ENCODE peak calls at places on chromosomes 5 and 9, in nine cellular contexts. One of them, this sample, is unnamed.

GRCh38 chr5:139272471-139273321 is 20.8 kb upstream of the MATR3 start:
- DNase-seq in HFF-Myc: no peak
- DNase-seq in foreskin fibroblast: peak; percentile 77
- DNase-seq in Right ventricle myocardium superior: no peak
- DNase-seq in kidney tubule cell: peak; percentile 67
- DNase-seq in activated T-helper 1 cell treated with anti-CD3 and anti-CD28 coated beads, Interleukin-2, amount 50 U/mL, for 16 hours: no peak
- DNase-seq in activated T-helper 2 cell treated with anti-CD3 and anti-CD28 coated beads, Interferon-gamma antibody, Interleukin-2, Interleukin-4, amounts not matched to agents 10 μg/mL and 5 μg/mL and 100 μg/mL, durations not matched to agents 14 hours and 24 hours and 36 hours: no peak
- DNase-seq in H4: peak; percentile 95
- DNase-seq in HTR-8/SVneo: peak; percentile 33
- DNase-seq in this sample: no peak

GRCh38 chr9:35306281-35306680 is 144.5 kb downstream of the UNC13B start:
- DNase-seq in Right ventricle myocardium superior: no peak
- DNase-seq in foreskin fibroblast: peak; percentile 71
- DNase-seq in kidney tubule cell: peak; percentile 61
- DNase-seq in activated T-helper 1 cell treated with anti-CD3 and anti-CD28 coated beads, Interleukin-2, amount 50 U/mL, for 16 hours: no peak
- DNase-seq in HFF-Myc: no peak
- DNase-seq in activated T-helper 2 cell treated with anti-CD3 and anti-CD28 coated beads, Interferon-gamma antibody, Interleukin-2, Interleukin-4, amounts not matched to agents 10 μg/mL and 5 μg/mL and 100 μg/mL, durations not matched to agents 14 hours and 24 hours and 36 hours: no peak
- DNase-seq in HTR-8/SVneo: no peak
- DNase-seq in H4: no peak
- DNase-seq in this sample: no peak

GRCh38 chr9:128124451-128124850 is 3.1 kb downstream of the PTGES2 start:
- DNase-seq in activated T-helper 1 cell treated with anti-CD3 and anti-CD28 coated beads, Interleukin-2, amount 50 U/mL, for 16 hours: no peak
- DNase-seq in foreskin fibroblast: no peak
- DNase-seq in HFF-Myc: no peak
- DNase-seq in H4: no peak
- DNase-seq in Right ventricle myocardium superior: peak; percentile 20
- DNase-seq in HTR-8/SVneo: no peak
- DNase-seq in kidney tubule cell: no peak
- DNase-seq in activated T-helper 2 cell treated with anti-CD3 and anti-CD28 coated beads, Interferon-gamma antibody, Interleukin-2, Interleukin-4, amounts not matched to agents 10 μg/mL and 5 μg/mL and 100 μg/mL, durations not matched to agents 14 hours and 24 hours and 36 hours: no peak
- DNase-seq in this sample: no peak

GRCh38 chr9:123654647-123655637 is 275.0 kb downstream of the DENND1A start:
- DNase-seq in HFF-Myc: no peak
- DNase-seq in activated T-helper 2 cell treated with anti-CD3 and anti-CD28 coated beads, Interferon-gamma antibody, Interleukin-2, Interleukin-4, amounts not matched to agents 10 μg/mL and 5 μg/mL and 100 μg/mL, durations not matched to agents 14 hours and 24 hours and 36 hours: no peak
- DNase-seq in HTR-8/SVneo: no peak
- DNase-seq in activated T-helper 1 cell treated with anti-CD3 and anti-CD28 coated beads, Interleukin-2, amount 50 U/mL, for 16 hours: no peak
- DNase-seq in kidney tubule cell: no peak
- DNase-seq in H4: no peak
- DNase-seq in Right ventricle myocardium superior: no peak
- DNase-seq in foreskin fibroblast: no peak
- DNase-seq in this sample: no peak

GRCh38 chr5:141488591-141489478 is at the start of gene PCDHGC5:
- DNase-seq in H4: no peak
- DNase-seq in activated T-helper 2 cell treated with anti-CD3 and anti-CD28 coated beads, Interferon-gamma antibody, Interleukin-2, Interleukin-4, amounts not matched to agents 10 μg/mL and 5 μg/mL and 100 μg/mL, durations not matched to agents 14 hours and 24 hours and 36 hours: no peak
- DNase-seq in HFF-Myc: no peak
- DNase-seq in activated T-helper 1 cell treated with anti-CD3 and anti-CD28 coated beads, Interleukin-2, amount 50 U/mL, for 16 hours: no peak
- DNase-seq in Right ventricle myocardium superior: no peak
- DNase-seq in HTR-8/SVneo: no peak
- DNase-seq in foreskin fibroblast: peak; percentile 88
- DNase-seq in kidney tubule cell: peak; percentile 81
- DNase-seq in this sample: no peak

GRCh38 chr5:31911291-31912265 is 262.5 kb downstream of the GOLPH3 start:
- DNase-seq in activated T-helper 2 cell treated with anti-CD3 and anti-CD28 coated beads, Interferon-gamma antibody, Interleukin-2, Interleukin-4, amounts not matched to agents 10 μg/mL and 5 μg/mL and 100 μg/mL, durations not matched to agents 14 hours and 24 hours and 36 hours: no peak
- DNase-seq in activated T-helper 1 cell treated with anti-CD3 and anti-CD28 coated beads, Interleukin-2, amount 50 U/mL, for 16 hours: no peak
- DNase-seq in HTR-8/SVneo: no peak
- DNase-seq in H4: no peak
- DNase-seq in Right ventricle myocardium superior: no peak
- DNase-seq in HFF-Myc: no peak
- DNase-seq in kidney tubule cell: no peak
- DNase-seq in foreskin fibroblast: no peak
- DNase-seq in this sample: peak; percentile 57

GRCh38 chr5:125058185-125058826 is 311.9 kb upstream of the ZNF608 start:
- DNase-seq in activated T-helper 2 cell treated with anti-CD3 and anti-CD28 coated beads, Interferon-gamma antibody, Interleukin-2, Interleukin-4, amounts not matched to agents 10 μg/mL and 5 μg/mL and 100 μg/mL, durations not matched to agents 14 hours and 24 hours and 36 hours: no peak
- DNase-seq in foreskin fibroblast: peak; percentile 70
- DNase-seq in H4: no peak
- DNase-seq in HTR-8/SVneo: no peak
- DNase-seq in Right ventricle myocardium superior: no peak
- DNase-seq in kidney tubule cell: no peak
- DNase-seq in activated T-helper 1 cell treated with anti-CD3 and anti-CD28 coated beads, Interleukin-2, amount 50 U/mL, for 16 hours: no peak
- DNase-seq in HFF-Myc: no peak
- DNase-seq in this sample: no peak

GRCh38 chr5:96729156-96729555 is 67.0 kb downstream of the CAST start:
- DNase-seq in HFF-Myc: no peak
- DNase-seq in Right ventricle myocardium superior: no peak
- DNase-seq in HTR-8/SVneo: no peak
- DNase-seq in activated T-helper 1 cell treated with anti-CD3 and anti-CD28 coated beads, Interleukin-2, amount 50 U/mL, for 16 hours: no peak
- DNase-seq in H4: no peak
- DNase-seq in foreskin fibroblast: no peak
- DNase-seq in kidney tubule cell: no peak
- DNase-seq in activated T-helper 2 cell treated with anti-CD3 and anti-CD28 coated beads, Interferon-gamma antibody, Interleukin-2, Interleukin-4, amounts not matched to agents 10 μg/mL and 5 μg/mL and 100 μg/mL, durations not matched to agents 14 hours and 24 hours and 36 hours: no peak
- DNase-seq in this sample: no peak

GRCh38 chr5:1524799-1525623 is 1.3 kb upstream of the LPCAT1 start:
- DNase-seq in Right ventricle myocardium superior: peak; percentile 43
- DNase-seq in kidney tubule cell: no peak
- DNase-seq in activated T-helper 2 cell treated with anti-CD3 and anti-CD28 coated beads, Interferon-gamma antibody, Interleukin-2, Interleukin-4, amounts not matched to agents 10 μg/mL and 5 μg/mL and 100 μg/mL, durations not matched to agents 14 hours and 24 hours and 36 hours: no peak
- DNase-seq in activated T-helper 1 cell treated with anti-CD3 and anti-CD28 coated beads, Interleukin-2, amount 50 U/mL, for 16 hours: peak; percentile 3
- DNase-seq in foreskin fibroblast: no peak
- DNase-seq in H4: no peak
- DNase-seq in HTR-8/SVneo: no peak
- DNase-seq in HFF-Myc: no peak
- DNase-seq in this sample: no peak

GRCh38 chr5:141186897-141187512 is at the start of gene PCDHB9:
- DNase-seq in foreskin fibroblast: peak; percentile 5
- DNase-seq in activated T-helper 1 cell treated with anti-CD3 and anti-CD28 coated beads, Interleukin-2, amount 50 U/mL, for 16 hours: no peak
- DNase-seq in kidney tubule cell: peak; percentile 18
- DNase-seq in H4: peak; percentile 46
- DNase-seq in HFF-Myc: no peak
- DNase-seq in HTR-8/SVneo: peak; percentile 56
- DNase-seq in Right ventricle myocardium superior: no peak
- DNase-seq in activated T-helper 2 cell treated with anti-CD3 and anti-CD28 coated beads, Interferon-gamma antibody, Interleukin-2, Interleukin-4, amounts not matched to agents 10 μg/mL and 5 μg/mL and 100 μg/mL, durations not matched to agents 14 hours and 24 hours and 36 hours: no peak
- DNase-seq in this sample: no peak

GRCh38 chr5:134527156-134527960 is 1.9 kb downstream of the JADE2 start:
- DNase-seq in HFF-Myc: no peak
- DNase-seq in H4: peak; percentile 89
- DNase-seq in foreskin fibroblast: peak; percentile 96
- DNase-seq in activated T-helper 1 cell treated with anti-CD3 and anti-CD28 coated beads, Interleukin-2, amount 50 U/mL, for 16 hours: peak; percentile 45
- DNase-seq in Right ventricle myocardium superior: peak; percentile 92
- DNase-seq in kidney tubule cell: peak; percentile 86
- DNase-seq in HTR-8/SVneo: peak; percentile 88
- DNase-seq in activated T-helper 2 cell treated with anti-CD3 and anti-CD28 coated beads, Interferon-gamma antibody, Interleukin-2, Interleukin-4, amounts not matched to agents 10 μg/mL and 5 μg/mL and 100 μg/mL, durations not matched to agents 14 hours and 24 hours and 36 hours: peak; percentile 61
- DNase-seq in this sample: peak; percentile 80

GRCh38 chr9:16543691-16544090 is 326.8 kb downstream of the BNC2 start:
- DNase-seq in Right ventricle myocardium superior: no peak
- DNase-seq in H4: no peak
- DNase-seq in foreskin fibroblast: no peak
- DNase-seq in activated T-helper 1 cell treated with anti-CD3 and anti-CD28 coated beads, Interleukin-2, amount 50 U/mL, for 16 hours: no peak
- DNase-seq in activated T-helper 2 cell treated with anti-CD3 and anti-CD28 coated beads, Interferon-gamma antibody, Interleukin-2, Interleukin-4, amounts not matched to agents 10 μg/mL and 5 μg/mL and 100 μg/mL, durations not matched to agents 14 hours and 24 hours and 36 hours: no peak
- DNase-seq in HTR-8/SVneo: no peak
- DNase-seq in kidney tubule cell: no peak
- DNase-seq in HFF-Myc: no peak
- DNase-seq in this sample: no peak

GRCh38 chr9:136530472-136531089 is 15.3 kb downstream of the NOTCH1 start:
- DNase-seq in H4: no peak
- DNase-seq in Right ventricle myocardium superior: no peak
- DNase-seq in activated T-helper 1 cell treated with anti-CD3 and anti-CD28 coated beads, Interleukin-2, amount 50 U/mL, for 16 hours: no peak
- DNase-seq in HTR-8/SVneo: no peak
- DNase-seq in foreskin fibroblast: no peak
- DNase-seq in activated T-helper 2 cell treated with anti-CD3 and anti-CD28 coated beads, Interferon-gamma antibody, Interleukin-2, Interleukin-4, amounts not matched to agents 10 μg/mL and 5 μg/mL and 100 μg/mL, durations not matched to agents 14 hours and 24 hours and 36 hours: no peak
- DNase-seq in kidney tubule cell: no peak
- DNase-seq in HFF-Myc: no peak
- DNase-seq in this sample: no peak

GRCh38 chr5:119347996-119348395 is 7.8 kb upstream of the TNFAIP8 start:
- DNase-seq in H4: no peak
- DNase-seq in activated T-helper 1 cell treated with anti-CD3 and anti-CD28 coated beads, Interleukin-2, amount 50 U/mL, for 16 hours: no peak
- DNase-seq in activated T-helper 2 cell treated with anti-CD3 and anti-CD28 coated beads, Interferon-gamma antibody, Interleukin-2, Interleukin-4, amounts not matched to agents 10 μg/mL and 5 μg/mL and 100 μg/mL, durations not matched to agents 14 hours and 24 hours and 36 hours: no peak
- DNase-seq in HTR-8/SVneo: no peak
- DNase-seq in Right ventricle myocardium superior: no peak
- DNase-seq in HFF-Myc: peak; percentile 66
- DNase-seq in kidney tubule cell: no peak
- DNase-seq in foreskin fibroblast: peak; percentile 83
- DNase-seq in this sample: no peak

GRCh38 chr9:126431112-126431742 is 104.6 kb downstream of the MVB12B start:
- DNase-seq in activated T-helper 2 cell treated with anti-CD3 and anti-CD28 coated beads, Interferon-gamma antibody, Interleukin-2, Interleukin-4, amounts not matched to agents 10 μg/mL and 5 μg/mL and 100 μg/mL, durations not matched to agents 14 hours and 24 hours and 36 hours: no peak
- DNase-seq in activated T-helper 1 cell treated with anti-CD3 and anti-CD28 coated beads, Interleukin-2, amount 50 U/mL, for 16 hours: no peak
- DNase-seq in HTR-8/SVneo: no peak
- DNase-seq in foreskin fibroblast: no peak
- DNase-seq in kidney tubule cell: no peak
- DNase-seq in H4: no peak
- DNase-seq in HFF-Myc: no peak
- DNase-seq in Right ventricle myocardium superior: no peak
- DNase-seq in this sample: no peak

GRCh38 chr5:35990524-35990923 is 666 bp downstream of the UGT3A1 start:
- DNase-seq in H4: no peak
- DNase-seq in Right ventricle myocardium superior: no peak
- DNase-seq in HFF-Myc: no peak
- DNase-seq in activated T-helper 2 cell treated with anti-CD3 and anti-CD28 coated beads, Interferon-gamma antibody, Interleukin-2, Interleukin-4, amounts not matched to agents 10 μg/mL and 5 μg/mL and 100 μg/mL, durations not matched to agents 14 hours and 24 hours and 36 hours: no peak
- DNase-seq in activated T-helper 1 cell treated with anti-CD3 and anti-CD28 coated beads, Interleukin-2, amount 50 U/mL, for 16 hours: no peak
- DNase-seq in HTR-8/SVneo: no peak
- DNase-seq in kidney tubule cell: peak; percentile 42
- DNase-seq in foreskin fibroblast: no peak
- DNase-seq in this sample: no peak

GRCh38 chr9:133031496-133031911 is 707 bp downstream of the GTF3C5 start:
- DNase-seq in H4: no peak
- DNase-seq in kidney tubule cell: peak; percentile 78
- DNase-seq in foreskin fibroblast: no peak
- DNase-seq in Right ventricle myocardium superior: no peak
- DNase-seq in activated T-helper 1 cell treated with anti-CD3 and anti-CD28 coated beads, Interleukin-2, amount 50 U/mL, for 16 hours: no peak
- DNase-seq in HTR-8/SVneo: no peak
- DNase-seq in activated T-helper 2 cell treated with anti-CD3 and anti-CD28 coated beads, Interferon-gamma antibody, Interleukin-2, Interleukin-4, amounts not matched to agents 10 μg/mL and 5 μg/mL and 100 μg/mL, durations not matched to agents 14 hours and 24 hours and 36 hours: no peak
- DNase-seq in HFF-Myc: no peak
- DNase-seq in this sample: no peak